ENCODE peak calls at places on chromosome 11, in six cellular contexts. One of them, this sample, is unnamed.

GRCh38 chr11:129577986-129578385 is 202.3 kb downstream of the BARX2 start:
- DNase-seq in AG10803: no peak
- DNase-seq in mucosa of descending colon: no peak
- DNase-seq in PC-9: no peak
- DNase-seq in sigmoid colon: no peak
- DNase-seq in HCT116: no peak
- DNase-seq in this sample: no peak

GRCh38 chr11:66081505-66081904 is 11.4 kb downstream of the PACS1 start:
- DNase-seq in AG10803: no peak
- DNase-seq in mucosa of descending colon: peak
- DNase-seq in PC-9: peak
- DNase-seq in sigmoid colon: peak
- DNase-seq in HCT116: no peak
- DNase-seq in this sample: peak

GRCh38 chr11:45021692-45022130 is 71.0 kb upstream of the TP53I11 start:
- DNase-seq in AG10803: peak
- DNase-seq in mucosa of descending colon: peak
- DNase-seq in PC-9: no peak
- DNase-seq in sigmoid colon: peak
- DNase-seq in HCT116: no peak
- DNase-seq in this sample: no peak

GRCh38 chr11:116357769-116358544 is 414.8 kb downstream of the BUD13 start:
- DNase-seq in AG10803: no peak
- DNase-seq in mucosa of descending colon: no peak
- DNase-seq in PC-9: peak
- DNase-seq in sigmoid colon: no peak
- DNase-seq in HCT116: peak
- DNase-seq in this sample: no peak

GRCh38 chr11:70430122-70430521 is 31.8 kb downstream of the CTTN start:
- DNase-seq in AG10803: no peak
- DNase-seq in mucosa of descending colon: no peak
- DNase-seq in PC-9: no peak
- DNase-seq in sigmoid colon: no peak
- DNase-seq in HCT116: no peak
- DNase-seq in this sample: no peak

GRCh38 chr11:132874638-132875037 is 657.7 kb downstream of the OPCML start:
- DNase-seq in AG10803: peak
- DNase-seq in mucosa of descending colon: no peak
- DNase-seq in PC-9: no peak
- DNase-seq in sigmoid colon: no peak
- DNase-seq in HCT116: no peak
- DNase-seq in this sample: peak

GRCh38 chr11:28146123-28146751 is 38.0 kb downstream of the METTL15 start:
- DNase-seq in AG10803: peak
- DNase-seq in mucosa of descending colon: no peak
- DNase-seq in PC-9: no peak
- DNase-seq in sigmoid colon: no peak
- DNase-seq in HCT116: peak
- DNase-seq in this sample: peak

GRCh38 chr11:111675891-111676290 is 73.6 kb downstream of the SIK2 start:
- DNase-seq in AG10803: no peak
- DNase-seq in mucosa of descending colon: no peak
- DNase-seq in PC-9: no peak
- DNase-seq in sigmoid colon: no peak
- DNase-seq in HCT116: no peak
- DNase-seq in this sample: no peak

GRCh38 chr11:110955797-110956196 is 243.6 kb upstream of the ARHGAP20 start:
- DNase-seq in AG10803: no peak
- DNase-seq in mucosa of descending colon: no peak
- DNase-seq in PC-9: no peak
- DNase-seq in sigmoid colon: no peak
- DNase-seq in HCT116: no peak
- DNase-seq in this sample: no peak

GRCh38 chr11:75326439-75326810 is 25.0 kb downstream of the ARRB1 start:
- DNase-seq in AG10803: no peak
- DNase-seq in mucosa of descending colon: no peak
- DNase-seq in PC-9: no peak
- DNase-seq in sigmoid colon: no peak
- DNase-seq in HCT116: no peak
- DNase-seq in this sample: no peak

GRCh38 chr11:4065086-4065485 is 29.5 kb upstream of the RRM1 start:
- DNase-seq in AG10803: no peak
- DNase-seq in mucosa of descending colon: no peak
- DNase-seq in PC-9: no peak
- DNase-seq in sigmoid colon: no peak
- DNase-seq in HCT116: no peak
- DNase-seq in this sample: no peak

GRCh38 chr11:26276798-26277424 is 55.0 kb upstream of the ANO3 start:
- DNase-seq in AG10803: peak
- DNase-seq in mucosa of descending colon: no peak
- DNase-seq in PC-9: peak
- DNase-seq in sigmoid colon: peak
- DNase-seq in HCT116: peak
- DNase-seq in this sample: peak

GRCh38 chr11:102112654-102112926 is 2.3 kb downstream of the YAP1 start:
- DNase-seq in AG10803: no peak
- DNase-seq in mucosa of descending colon: no peak
- DNase-seq in PC-9: no peak
- DNase-seq in sigmoid colon: no peak
- DNase-seq in HCT116: no peak
- DNase-seq in this sample: no peak

GRCh38 chr11:103946793-103947565 is 89.5 kb upstream of the DDI1 start:
- DNase-seq in AG10803: peak
- DNase-seq in mucosa of descending colon: no peak
- DNase-seq in PC-9: no peak
- DNase-seq in sigmoid colon: no peak
- DNase-seq in HCT116: no peak
- DNase-seq in this sample: no peak

GRCh38 chr11:66221726-66222236 is 46.7 kb upstream of the RAB1B start:
- DNase-seq in AG10803: no peak
- DNase-seq in mucosa of descending colon: no peak
- DNase-seq in PC-9: no peak
- DNase-seq in sigmoid colon: peak
- DNase-seq in HCT116: no peak
- DNase-seq in this sample: no peak

GRCh38 chr11:116618461-116618860 is 154.3 kb downstream of the BUD13 start:
- DNase-seq in AG10803: no peak
- DNase-seq in mucosa of descending colon: no peak
- DNase-seq in PC-9: no peak
- DNase-seq in sigmoid colon: no peak
- DNase-seq in HCT116: no peak
- DNase-seq in this sample: no peak

GRCh38 chr11:10386361-10386760 is 68.7 kb upstream of the AMPD3 start:
- DNase-seq in AG10803: no peak
- DNase-seq in mucosa of descending colon: no peak
- DNase-seq in PC-9: no peak
- DNase-seq in sigmoid colon: no peak
- DNase-seq in HCT116: no peak
- DNase-seq in this sample: no peak

GRCh38 chr11:17401841-17402240 is 13.4 kb upstream of the KCNJ11 start:
- DNase-seq in AG10803: no peak
- DNase-seq in mucosa of descending colon: no peak
- DNase-seq in PC-9: no peak
- DNase-seq in sigmoid colon: no peak
- DNase-seq in HCT116: no peak
- DNase-seq in this sample: no peak

GRCh38 chr11:107018274-107018901 is at the start of gene GUCY1A2:
- DNase-seq in AG10803: no peak
- DNase-seq in mucosa of descending colon: peak
- DNase-seq in PC-9: no peak
- DNase-seq in sigmoid colon: peak
- DNase-seq in HCT116: no peak
- DNase-seq in this sample: no peak

GRCh38 chr11:35011389-35011788 is 95.0 kb downstream of the PDHX start:
- DNase-seq in AG10803: peak
- DNase-seq in mucosa of descending colon: no peak
- DNase-seq in PC-9: no peak
- DNase-seq in sigmoid colon: no peak
- DNase-seq in HCT116: no peak
- DNase-seq in this sample: no peak

GRCh38 chr11:108199446-108200321 is 22.8 kb downstream of the NPAT start:
- DNase-seq in AG10803: peak
- DNase-seq in mucosa of descending colon: no peak
- DNase-seq in PC-9: peak
- DNase-seq in sigmoid colon: no peak
- DNase-seq in HCT116: no peak
- DNase-seq in this sample: no peak

GRCh38 chr11:9716275-9717039 is 52.6 kb downstream of the SWAP70 start:
- DNase-seq in AG10803: peak
- DNase-seq in mucosa of descending colon: no peak
- DNase-seq in PC-9: no peak
- DNase-seq in sigmoid colon: no peak
- DNase-seq in HCT116: no peak
- DNase-seq in this sample: no peak

GRCh38 chr11:125886997-125887372 is 483 bp upstream of the HYLS1 start:
- DNase-seq in AG10803: peak
- DNase-seq in mucosa of descending colon: peak
- DNase-seq in PC-9: peak
- DNase-seq in sigmoid colon: peak
- DNase-seq in HCT116: no peak
- DNase-seq in this sample: peak

GRCh38 chr11:2265396-2265795 is 5.0 kb downstream of the ASCL2 start:
- DNase-seq in AG10803: no peak
- DNase-seq in mucosa of descending colon: peak
- DNase-seq in PC-9: no peak
- DNase-seq in sigmoid colon: no peak
- DNase-seq in HCT116: no peak
- DNase-seq in this sample: no peak

GRCh38 chr11:32034149-32034548 is 56.7 kb upstream of the RCN1 start:
- DNase-seq in AG10803: peak
- DNase-seq in mucosa of descending colon: no peak
- DNase-seq in PC-9: no peak
- DNase-seq in sigmoid colon: no peak
- DNase-seq in HCT116: no peak
- DNase-seq in this sample: no peak

GRCh38 chr11:17976651-17977050 is 36.2 kb downstream of the SERGEF start:
- DNase-seq in AG10803: no peak
- DNase-seq in mucosa of descending colon: no peak
- DNase-seq in PC-9: no peak
- DNase-seq in sigmoid colon: no peak
- DNase-seq in HCT116: no peak
- DNase-seq in this sample: no peak

GRCh38 chr11:17952487-17952886 is 60.4 kb downstream of the SERGEF start:
- DNase-seq in AG10803: no peak
- DNase-seq in mucosa of descending colon: no peak
- DNase-seq in PC-9: no peak
- DNase-seq in sigmoid colon: no peak
- DNase-seq in HCT116: no peak
- DNase-seq in this sample: no peak

DNA sequence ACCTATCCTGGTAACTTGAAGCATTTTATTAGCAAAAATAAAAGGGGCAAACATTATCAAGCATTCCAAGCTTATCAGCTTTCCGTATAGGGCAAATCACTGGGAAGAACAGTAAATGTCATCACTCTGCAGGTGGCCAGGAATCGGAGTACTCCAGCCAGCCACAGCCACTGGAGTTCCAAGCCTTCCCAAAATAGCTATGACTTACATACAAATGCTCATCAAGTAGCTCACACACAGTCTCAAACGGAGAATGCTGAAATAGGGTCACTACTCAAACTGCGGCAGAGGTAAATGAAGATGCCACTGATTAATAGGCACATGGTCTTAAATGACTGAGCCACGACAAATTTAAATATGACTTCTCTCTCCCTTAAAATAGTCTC is 2.1 kb downstream of the USP28 start:
- DNase-seq in AG10803: no peak
- DNase-seq in mucosa of descending colon: no peak
- DNase-seq in PC-9: no peak
- DNase-seq in sigmoid colon: no peak
- DNase-seq in HCT116: no peak
- DNase-seq in this sample: no peak
- H3K4me3 ChIP-seq in AG10803: no peak
- H3K4me3 ChIP-seq in mucosa of descending colon: no peak
- H3K4me3 ChIP-seq in PC-9: no peak
- H3K4me3 ChIP-seq in sigmoid colon: no peak
- H3K4me3 ChIP-seq in HCT116: no peak
- H3K4me3 ChIP-seq in this sample: no peak

DNA sequence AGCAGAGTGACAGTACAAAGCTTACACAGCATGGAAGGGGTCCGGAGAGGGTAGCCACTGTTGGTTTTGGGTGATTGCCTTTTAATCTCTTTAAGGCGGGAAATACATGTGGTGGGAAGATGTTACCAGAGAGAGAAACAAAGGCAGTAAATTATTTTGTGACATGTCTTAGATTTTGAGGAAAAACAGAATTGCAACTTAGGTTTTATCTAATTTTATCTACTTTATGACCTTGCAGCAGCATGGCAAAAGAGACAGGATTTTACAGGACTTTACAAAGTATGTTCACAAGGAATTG is 1.9 kb downstream of the IFITM2 start:
- DNase-seq in AG10803: no peak
- DNase-seq in mucosa of descending colon: no peak
- DNase-seq in PC-9: no peak
- DNase-seq in sigmoid colon: no peak
- DNase-seq in HCT116: no peak
- DNase-seq in this sample: no peak
- H3K4me3 ChIP-seq in AG10803: peak
- H3K4me3 ChIP-seq in mucosa of descending colon: no peak
- H3K4me3 ChIP-seq in PC-9: no peak
- H3K4me3 ChIP-seq in sigmoid colon: peak
- H3K4me3 ChIP-seq in HCT116: peak
- H3K4me3 ChIP-seq in this sample: no peak

GRCh38 chr11:43943931-43944751 is 1.7 kb downstream of the C11orf96 start:
- DNase-seq in AG10803: no peak
- DNase-seq in mucosa of descending colon: no peak
- DNase-seq in PC-9: no peak
- DNase-seq in sigmoid colon: peak
- DNase-seq in HCT116: no peak
- DNase-seq in this sample: peak
- H3K4me3 ChIP-seq in AG10803: peak
- H3K4me3 ChIP-seq in mucosa of descending colon: no peak
- H3K4me3 ChIP-seq in PC-9: peak
- H3K4me3 ChIP-seq in sigmoid colon: peak
- H3K4me3 ChIP-seq in HCT116: peak
- H3K4me3 ChIP-seq in this sample: peak

GRCh38 chr11:120169981-120170698 is 32.2 kb upstream of the TRIM29 start:
- DNase-seq in AG10803: no peak
- DNase-seq in mucosa of descending colon: no peak
- DNase-seq in PC-9: no peak
- DNase-seq in sigmoid colon: peak
- DNase-seq in HCT116: no peak
- DNase-seq in this sample: no peak
- H3K4me3 ChIP-seq in AG10803: no peak
- H3K4me3 ChIP-seq in mucosa of descending colon: no peak
- H3K4me3 ChIP-seq in PC-9: no peak
- H3K4me3 ChIP-seq in sigmoid colon: no peak
- H3K4me3 ChIP-seq in HCT116: no peak
- H3K4me3 ChIP-seq in this sample: no peak